ENCODE peak calls at places on chromosomes 4 and X, in five cellular contexts. Z is HCT116, A is mammary epithelial cell, T is H9, O is OCI-LY7. F is an unnamed sample.
A peak's percentile ranks its signal among the peaks of the same experiment; 100 is the strongest.

GRCh38 chrX:73683236-73683859 is 120.4 kb downstream of the CHIC1 start:
- DNase-seq in Z (no peak), A (no peak), T (no peak), O (no peak), F (no peak)

GRCh38 chr4:181261279-181261678 is 981.9 kb upstream of the TENM3 start:
- DNase-seq in Z (no peak), A (no peak), T (no peak), O (peak; percentile 10), F (peak; percentile 31)

GRCh38 chrX:22686138-22686541 is 313.6 kb upstream of the DDX53 start:
- DNase-seq in Z (no peak), A (no peak), T (no peak), O (no peak), F (no peak)

GRCh38 chr4:183355405-183355804 is 33.2 kb upstream of the CLDN24 start:
- DNase-seq in Z (no peak), A (peak; percentile 97), T (no peak), O (no peak), F (no peak)

GRCh38 chr4:110270492-110271197 is 72.2 kb upstream of the ELOVL6 start:
- DNase-seq in Z (no peak), A (peak; percentile 29), T (no peak), O (no peak), F (no peak)

GRCh38 chr4:147927377-147928137 is 195.7 kb downstream of the ARHGAP10 start:
- DNase-seq in Z (no peak), A (no peak), T (no peak), O (no peak), F (no peak)

GRCh38 chrX:19955306-19955705 is 35.6 kb downstream of the BCLAF3 start:
- DNase-seq in Z (no peak), A (no peak), T (no peak), O (no peak), F (no peak)

GRCh38 chr4:74934016-74934821 is 1.3 kb downstream of the PARM1 start:
- DNase-seq in Z (no peak), A (peak; percentile 25), T (peak; percentile 47), O (no peak), F (peak; percentile 69)

GRCh38 chr4:118997601-118998000 is 108.9 kb downstream of the SYNPO2 start:
- DNase-seq in Z (no peak), A (no peak), T (no peak), O (no peak), F (peak; percentile 19)

GRCh38 chr4:88979292-88979691 is 77.7 kb downstream of the FAM13A start:
- DNase-seq in Z (no peak), A (no peak), T (no peak), O (no peak), F (no peak)

GRCh38 chr4:23754688-23755087 is 135.2 kb downstream of the PPARGC1A start:
- DNase-seq in Z (no peak), A (no peak), T (no peak), O (no peak), F (peak; percentile 5)

GRCh38 chr4:113636438-113636818 is 125.1 kb downstream of the CAMK2D start:
- DNase-seq in Z (no peak), A (no peak), T (no peak), O (peak; percentile 84), F (no peak)

GRCh38 chr4:26229974-26230373 is 90.8 kb upstream of the RBPJ start:
- DNase-seq in Z (no peak), A (no peak), T (no peak), O (no peak), F (no peak)

GRCh38 chr4:66853845-66854244 is 691.5 kb downstream of the CENPC start:
- DNase-seq in Z (no peak), A (no peak), T (no peak), O (no peak), F (no peak)

GRCh38 chr4:120331486-120332281 is 265.0 kb upstream of the MAD2L1 start:
- DNase-seq in Z (peak; percentile 59), A (peak; percentile 33), T (no peak), O (no peak), F (no peak)

GRCh38 chrX:151830911-151831310 is 81.8 kb upstream of the MAGEA4 start:
- DNase-seq in Z (no peak), A (no peak), T (no peak), O (no peak), F (no peak)

GRCh38 chrX:124540474-124540873 is 194.1 kb downstream of the SH2D1A start:
- DNase-seq in Z (no peak), A (peak; percentile 39), T (no peak), O (no peak), F (no peak)

DNA sequence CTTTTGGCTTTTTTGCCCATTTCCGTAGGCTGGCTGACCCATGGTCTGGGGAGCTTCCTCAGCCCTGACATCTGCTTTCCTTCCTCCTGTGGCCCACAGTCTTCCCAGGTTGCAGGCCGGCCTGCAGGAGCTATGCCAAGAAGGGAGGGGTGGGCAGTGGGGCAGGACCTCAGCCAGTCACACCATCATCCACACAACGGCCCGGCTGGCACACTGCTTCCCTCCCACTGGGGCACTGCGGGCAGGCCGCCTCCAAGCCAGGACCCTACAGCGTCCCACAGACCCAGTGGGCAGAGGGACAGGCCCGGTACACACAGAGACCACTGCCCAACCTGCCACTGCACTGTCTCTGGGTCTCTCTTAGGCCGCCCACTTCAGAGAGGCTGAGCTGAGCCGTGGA is 38.0 kb downstream of the CTBP1 start:
- DNase-seq in Z (no peak), A (no peak), T (no peak), O (no peak), F (no peak)
- H3K4me2 ChIP-seq in Z (no peak overlapping the region), A (no peak overlapping the region), T (no peak overlapping the region), O (no peak overlapping the region), F (no peak overlapping the region)

GRCh38 chrX:6644411-6644810 is 109.5 kb upstream of the VCX3A start:
- DNase-seq in Z (no peak), A (no peak), T (no peak), O (peak; percentile 1), F (no peak)
- TF ChIP-seq CTCF in Z (no peak), A (peak; percentile 43), T (peak; percentile 65), O (peak; percentile 59), F (no peak)

GRCh38 chr4:80180743-80181142 is 16.6 kb upstream of the PRDM8 start:
- DNase-seq in Z (no peak), A (no peak), T (no peak), O (no peak), F (no peak)
- H3K4me2 ChIP-seq in Z (no peak overlapping the region), A (peak overlapping the region; percentile 76), T (no peak overlapping the region), O (no peak overlapping the region), F (no peak overlapping the region)

DNA sequence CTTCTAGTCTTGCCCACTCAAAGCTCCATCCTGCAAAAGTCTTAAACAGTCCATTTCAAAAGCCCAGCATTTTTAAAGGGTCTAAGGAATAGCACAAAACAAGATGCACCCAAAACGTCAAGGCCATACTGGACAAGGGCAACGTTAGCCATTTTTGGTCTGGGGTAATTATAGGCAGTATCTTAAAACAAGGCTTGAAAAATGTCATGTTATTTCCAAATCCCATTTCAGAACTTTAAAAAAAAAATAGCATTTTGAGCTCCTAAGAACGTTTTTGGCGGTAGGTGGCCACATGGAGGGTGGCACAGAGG is 584 bp upstream of the TMEM165 start:
- DNase-seq in Z (no peak), A (no peak), T (no peak), O (no peak), F (no peak)
- TF ChIP-seq CTCF in Z (peak; percentile 14), A (peak; percentile 21), T (no peak), O (peak; percentile 46), F (peak; percentile 3)

DNA sequence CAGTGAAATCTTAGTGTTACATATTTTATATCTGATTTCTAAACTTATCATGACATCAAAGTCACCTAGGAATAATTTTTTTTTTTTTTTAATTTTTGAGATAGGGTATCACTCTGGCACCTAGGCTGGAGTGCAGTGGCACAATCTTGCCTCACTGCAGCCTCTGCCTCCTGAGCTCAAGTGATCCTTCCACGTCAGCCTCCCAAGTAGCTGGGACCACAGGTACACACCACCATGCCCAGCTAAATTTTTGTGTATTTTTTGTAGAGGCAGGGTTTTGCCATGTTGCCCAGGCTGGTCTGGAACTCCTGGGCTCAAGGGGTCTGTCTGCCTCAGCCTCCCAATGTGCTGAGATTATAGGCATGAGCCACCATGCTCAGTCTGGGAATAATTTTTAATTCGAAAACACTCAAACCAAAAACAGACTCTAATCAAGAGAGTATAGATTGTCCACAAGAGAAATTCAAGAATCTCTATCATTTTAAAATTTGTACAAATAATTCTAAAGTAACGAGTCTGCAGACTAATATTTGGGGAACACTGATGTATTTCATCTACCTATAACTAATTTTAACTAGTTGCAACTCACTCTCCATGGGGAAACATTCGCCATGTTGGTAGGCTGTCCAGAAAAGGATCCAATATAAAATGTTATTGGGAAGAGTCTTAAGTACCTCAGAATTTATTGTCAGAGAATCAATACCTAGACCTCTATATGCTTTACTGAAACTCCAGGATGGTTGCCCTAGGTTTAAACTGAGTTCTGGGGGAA is 3.4 kb downstream of the SLC7A11 start:
- DNase-seq in Z (no peak), A (no peak), T (no peak), O (no peak), F (no peak)
- H3K4me2 ChIP-seq in Z (no peak overlapping the region), A (peak overlapping the region; percentile 87), T (peak overlapping the region; percentile 37), O (peak overlapping the region; percentile 94), F (peak overlapping the region; percentile 79)

GRCh38 chr4:152693875-152694274 is 14.1 kb upstream of the TMEM154 start:
- DNase-seq in Z (no peak), A (peak; percentile 81), T (no peak), O (no peak), F (no peak)
- TF ChIP-seq CTCF in Z (no peak), A (no peak), T (no peak), O (no peak), F (no peak)

F was measured in hepatocyte.